ENCODE peak calls at places on chromosomes 12 and 14, in ten cellular contexts. One of them, this sample, is unnamed.

GRCh38 chr12:104282109-104282508 is 21.4 kb upstream of the EID3 start:
- DNase-seq in lower leg skin: no peak
- DNase-seq in MM.1S: no peak
- DNase-seq in coronary artery: no peak
- DNase-seq in cardiac fibroblast: peak
- DNase-seq in NB4: no peak
- DNase-seq in psoas muscle: no peak
- DNase-seq in AG04449: no peak
- DNase-seq in uterus: no peak
- DNase-seq in astrocyte of the spinal cord: peak
- DNase-seq in this sample: no peak

GRCh38 chr12:10213168-10214130 is 772 bp downstream of the GABARAPL1 start:
- DNase-seq in lower leg skin: peak
- DNase-seq in MM.1S: peak
- DNase-seq in coronary artery: peak
- DNase-seq in cardiac fibroblast: peak
- DNase-seq in NB4: peak
- DNase-seq in psoas muscle: peak
- DNase-seq in AG04449: peak
- DNase-seq in uterus: peak
- DNase-seq in astrocyte of the spinal cord: peak
- DNase-seq in this sample: peak

GRCh38 chr12:110314308-110314707 is 33.3 kb downstream of the ATP2A2 start:
- DNase-seq in lower leg skin: no peak
- DNase-seq in MM.1S: no peak
- DNase-seq in coronary artery: no peak
- DNase-seq in cardiac fibroblast: peak
- DNase-seq in NB4: peak
- DNase-seq in psoas muscle: no peak
- DNase-seq in AG04449: peak
- DNase-seq in uterus: no peak
- DNase-seq in astrocyte of the spinal cord: peak
- DNase-seq in this sample: no peak

GRCh38 chr12:120137833-120138232 is 21.3 kb upstream of the RAB35 start:
- DNase-seq in lower leg skin: no peak
- DNase-seq in MM.1S: no peak
- DNase-seq in coronary artery: no peak
- DNase-seq in cardiac fibroblast: no peak
- DNase-seq in NB4: no peak
- DNase-seq in psoas muscle: no peak
- DNase-seq in AG04449: no peak
- DNase-seq in uterus: no peak
- DNase-seq in astrocyte of the spinal cord: no peak
- DNase-seq in this sample: no peak

GRCh38 chr12:48815281-48816110 is 2.8 kb upstream of the CACNB3 start:
- DNase-seq in lower leg skin: peak
- DNase-seq in MM.1S: peak
- DNase-seq in coronary artery: peak
- DNase-seq in cardiac fibroblast: peak
- DNase-seq in NB4: peak
- DNase-seq in psoas muscle: peak
- DNase-seq in AG04449: no peak
- DNase-seq in uterus: peak
- DNase-seq in astrocyte of the spinal cord: peak
- DNase-seq in this sample: peak

GRCh38 chr12:93091851-93092558 is 162.9 kb upstream of the EEA1 start:
- DNase-seq in lower leg skin: no peak
- DNase-seq in MM.1S: no peak
- DNase-seq in coronary artery: no peak
- DNase-seq in cardiac fibroblast: no peak
- DNase-seq in NB4: peak
- DNase-seq in psoas muscle: no peak
- DNase-seq in AG04449: no peak
- DNase-seq in uterus: no peak
- DNase-seq in astrocyte of the spinal cord: no peak
- DNase-seq in this sample: no peak

GRCh38 chr12:28794796-28795195 is 354.3 kb upstream of the FAR2 start:
- DNase-seq in lower leg skin: no peak
- DNase-seq in MM.1S: no peak
- DNase-seq in coronary artery: no peak
- DNase-seq in cardiac fibroblast: no peak
- DNase-seq in NB4: no peak
- DNase-seq in psoas muscle: no peak
- DNase-seq in AG04449: no peak
- DNase-seq in uterus: no peak
- DNase-seq in astrocyte of the spinal cord: no peak
- DNase-seq in this sample: no peak

GRCh38 chr14:51603495-51603894 is 48.2 kb upstream of the FRMD6 start:
- DNase-seq in lower leg skin: no peak
- DNase-seq in MM.1S: no peak
- DNase-seq in coronary artery: no peak
- DNase-seq in cardiac fibroblast: peak
- DNase-seq in NB4: peak
- DNase-seq in psoas muscle: no peak
- DNase-seq in AG04449: no peak
- DNase-seq in uterus: no peak
- DNase-seq in astrocyte of the spinal cord: no peak
- DNase-seq in this sample: no peak

GRCh38 chr12:104384141-104384880 is 72.4 kb upstream of the CHST11 start:
- DNase-seq in lower leg skin: no peak
- DNase-seq in MM.1S: no peak
- DNase-seq in coronary artery: no peak
- DNase-seq in cardiac fibroblast: no peak
- DNase-seq in NB4: no peak
- DNase-seq in psoas muscle: no peak
- DNase-seq in AG04449: no peak
- DNase-seq in uterus: no peak
- DNase-seq in astrocyte of the spinal cord: no peak
- DNase-seq in this sample: no peak

GRCh38 chr12:57755454-57756372 is 810 bp downstream of the MARCHF9 start:
- DNase-seq in lower leg skin: no peak
- DNase-seq in MM.1S: peak
- DNase-seq in coronary artery: no peak
- DNase-seq in cardiac fibroblast: no peak
- DNase-seq in NB4: peak
- DNase-seq in psoas muscle: no peak
- DNase-seq in AG04449: no peak
- DNase-seq in uterus: no peak
- DNase-seq in astrocyte of the spinal cord: no peak
- DNase-seq in this sample: no peak

GRCh38 chr14:93036652-93037341 is 78.9 kb downstream of the ITPK1 start:
- DNase-seq in lower leg skin: no peak
- DNase-seq in MM.1S: no peak
- DNase-seq in coronary artery: no peak
- DNase-seq in cardiac fibroblast: peak
- DNase-seq in NB4: peak
- DNase-seq in psoas muscle: no peak
- DNase-seq in AG04449: no peak
- DNase-seq in uterus: no peak
- DNase-seq in astrocyte of the spinal cord: no peak
- DNase-seq in this sample: no peak

GRCh38 chr12:54415223-54415929 is 3.7 kb downstream of the ITGA5 start:
- DNase-seq in lower leg skin: no peak
- DNase-seq in MM.1S: no peak
- DNase-seq in coronary artery: no peak
- DNase-seq in cardiac fibroblast: no peak
- DNase-seq in NB4: peak
- DNase-seq in psoas muscle: no peak
- DNase-seq in AG04449: no peak
- DNase-seq in uterus: no peak
- DNase-seq in astrocyte of the spinal cord: no peak
- DNase-seq in this sample: peak

GRCh38 chr12:12327802-12328201 is 22.2 kb downstream of the MANSC1 start:
- DNase-seq in lower leg skin: no peak
- DNase-seq in MM.1S: peak
- DNase-seq in coronary artery: no peak
- DNase-seq in cardiac fibroblast: peak
- DNase-seq in NB4: peak
- DNase-seq in psoas muscle: no peak
- DNase-seq in AG04449: no peak
- DNase-seq in uterus: no peak
- DNase-seq in astrocyte of the spinal cord: peak
- DNase-seq in this sample: peak

GRCh38 chr12:2666846-2667245 is 127.9 kb upstream of the FKBP4 start:
- DNase-seq in lower leg skin: no peak
- DNase-seq in MM.1S: no peak
- DNase-seq in coronary artery: peak
- DNase-seq in cardiac fibroblast: no peak
- DNase-seq in NB4: no peak
- DNase-seq in psoas muscle: no peak
- DNase-seq in AG04449: no peak
- DNase-seq in uterus: peak
- DNase-seq in astrocyte of the spinal cord: no peak
- DNase-seq in this sample: no peak

GRCh38 chr12:60874091-60874490 is 1278.3 kb downstream of the SLC16A7 start:
- DNase-seq in lower leg skin: no peak
- DNase-seq in MM.1S: no peak
- DNase-seq in coronary artery: no peak
- DNase-seq in cardiac fibroblast: no peak
- DNase-seq in NB4: no peak
- DNase-seq in psoas muscle: no peak
- DNase-seq in AG04449: no peak
- DNase-seq in uterus: no peak
- DNase-seq in astrocyte of the spinal cord: no peak
- DNase-seq in this sample: no peak

GRCh38 chr14:61726772-61727658 is 31.7 kb downstream of the HIF1A start:
- DNase-seq in lower leg skin: no peak
- DNase-seq in MM.1S: no peak
- DNase-seq in coronary artery: no peak
- DNase-seq in cardiac fibroblast: no peak
- DNase-seq in NB4: no peak
- DNase-seq in psoas muscle: no peak
- DNase-seq in AG04449: no peak
- DNase-seq in uterus: no peak
- DNase-seq in astrocyte of the spinal cord: no peak
- DNase-seq in this sample: no peak
- H3K4me3 ChIP-seq in lower leg skin: no peak
- H3K4me3 ChIP-seq in MM.1S: no peak
- H3K4me3 ChIP-seq in coronary artery: no peak
- H3K4me3 ChIP-seq in cardiac fibroblast: no peak
- H3K4me3 ChIP-seq in NB4: no peak
- H3K4me3 ChIP-seq in psoas muscle: no peak
- H3K4me3 ChIP-seq in AG04449: no peak
- H3K4me3 ChIP-seq in uterus: no peak
- H3K4me3 ChIP-seq in astrocyte of the spinal cord: no peak
- H3K4me3 ChIP-seq in this sample: no peak

GRCh38 chr14:52875707-52876106 is 75.1 kb downstream of the FERMT2 start:
- DNase-seq in lower leg skin: no peak
- DNase-seq in MM.1S: no peak
- DNase-seq in coronary artery: no peak
- DNase-seq in cardiac fibroblast: peak
- DNase-seq in NB4: no peak
- DNase-seq in psoas muscle: no peak
- DNase-seq in AG04449: no peak
- DNase-seq in uterus: no peak
- DNase-seq in astrocyte of the spinal cord: no peak
- DNase-seq in this sample: no peak

GRCh38 chr14:52871606-52872005 is 79.2 kb downstream of the FERMT2 start:
- DNase-seq in lower leg skin: no peak
- DNase-seq in MM.1S: no peak
- DNase-seq in coronary artery: no peak
- DNase-seq in cardiac fibroblast: no peak
- DNase-seq in NB4: no peak
- DNase-seq in psoas muscle: no peak
- DNase-seq in AG04449: no peak
- DNase-seq in uterus: no peak
- DNase-seq in astrocyte of the spinal cord: no peak
- DNase-seq in this sample: no peak

GRCh38 chr14:52874389-52874788 is 76.5 kb downstream of the FERMT2 start:
- DNase-seq in lower leg skin: no peak
- DNase-seq in MM.1S: no peak
- DNase-seq in coronary artery: no peak
- DNase-seq in cardiac fibroblast: no peak
- DNase-seq in NB4: no peak
- DNase-seq in psoas muscle: no peak
- DNase-seq in AG04449: no peak
- DNase-seq in uterus: no peak
- DNase-seq in astrocyte of the spinal cord: no peak
- DNase-seq in this sample: no peak

GRCh38 chr14:52873096-52873495 is 77.8 kb downstream of the FERMT2 start:
- DNase-seq in lower leg skin: no peak
- DNase-seq in MM.1S: no peak
- DNase-seq in coronary artery: no peak
- DNase-seq in cardiac fibroblast: no peak
- DNase-seq in NB4: no peak
- DNase-seq in psoas muscle: no peak
- DNase-seq in AG04449: no peak
- DNase-seq in uterus: no peak
- DNase-seq in astrocyte of the spinal cord: no peak
- DNase-seq in this sample: no peak

GRCh38 chr14:52873694-52874093 is 77.2 kb downstream of the FERMT2 start:
- DNase-seq in lower leg skin: peak
- DNase-seq in MM.1S: no peak
- DNase-seq in coronary artery: no peak
- DNase-seq in cardiac fibroblast: peak
- DNase-seq in NB4: peak
- DNase-seq in psoas muscle: peak
- DNase-seq in AG04449: no peak
- DNase-seq in uterus: peak
- DNase-seq in astrocyte of the spinal cord: peak
- DNase-seq in this sample: no peak
- H3K4me3 ChIP-seq in lower leg skin: no peak
- H3K4me3 ChIP-seq in MM.1S: no peak
- H3K4me3 ChIP-seq in coronary artery: no peak
- H3K4me3 ChIP-seq in cardiac fibroblast: no peak
- H3K4me3 ChIP-seq in NB4: no peak
- H3K4me3 ChIP-seq in psoas muscle: no peak
- H3K4me3 ChIP-seq in AG04449: no peak
- H3K4me3 ChIP-seq in uterus: no peak
- H3K4me3 ChIP-seq in astrocyte of the spinal cord: no peak
- H3K4me3 ChIP-seq in this sample: no peak

GRCh38 chr12:8612629-8613028 is at the start of gene AICDA:
- DNase-seq in lower leg skin: no peak
- DNase-seq in MM.1S: no peak
- DNase-seq in coronary artery: no peak
- DNase-seq in cardiac fibroblast: no peak
- DNase-seq in NB4: no peak
- DNase-seq in psoas muscle: no peak
- DNase-seq in AG04449: no peak
- DNase-seq in uterus: no peak
- DNase-seq in astrocyte of the spinal cord: no peak
- DNase-seq in this sample: no peak
- H3K4me3 ChIP-seq in lower leg skin: no peak
- H3K4me3 ChIP-seq in MM.1S: no peak
- H3K4me3 ChIP-seq in coronary artery: no peak
- H3K4me3 ChIP-seq in cardiac fibroblast: no peak
- H3K4me3 ChIP-seq in NB4: no peak
- H3K4me3 ChIP-seq in psoas muscle: no peak
- H3K4me3 ChIP-seq in AG04449: no peak
- H3K4me3 ChIP-seq in uterus: no peak
- H3K4me3 ChIP-seq in astrocyte of the spinal cord: no peak
- H3K4me3 ChIP-seq in this sample: no peak

DNA sequence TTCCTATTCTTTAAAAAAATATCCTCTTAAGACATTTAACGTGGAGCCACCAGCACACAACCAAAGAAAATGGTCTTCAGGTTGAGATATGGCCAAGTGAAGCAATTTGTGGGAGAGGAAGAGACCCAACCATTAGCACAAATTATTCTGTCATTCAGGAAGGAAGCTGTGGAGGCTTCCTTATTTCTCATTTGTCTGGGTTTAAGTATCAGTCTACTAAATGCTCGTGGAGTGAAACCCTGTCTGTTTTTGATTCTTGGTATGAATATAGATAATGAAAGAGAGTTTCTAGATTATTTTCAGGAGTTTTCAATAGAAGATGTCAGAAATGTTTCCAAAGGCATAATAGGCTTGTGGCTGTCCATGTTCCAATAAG is 125.1 kb downstream of the GPR65 start:
- DNase-seq in lower leg skin: no peak
- DNase-seq in MM.1S: no peak
- DNase-seq in coronary artery: no peak
- DNase-seq in cardiac fibroblast: no peak
- DNase-seq in NB4: no peak
- DNase-seq in psoas muscle: no peak
- DNase-seq in AG04449: no peak
- DNase-seq in uterus: no peak
- DNase-seq in astrocyte of the spinal cord: no peak
- DNase-seq in this sample: no peak
- H3K4me3 ChIP-seq in lower leg skin: no peak
- H3K4me3 ChIP-seq in MM.1S: no peak
- H3K4me3 ChIP-seq in coronary artery: no peak
- H3K4me3 ChIP-seq in cardiac fibroblast: no peak
- H3K4me3 ChIP-seq in NB4: no peak
- H3K4me3 ChIP-seq in psoas muscle: no peak
- H3K4me3 ChIP-seq in AG04449: no peak
- H3K4me3 ChIP-seq in uterus: no peak
- H3K4me3 ChIP-seq in astrocyte of the spinal cord: no peak
- H3K4me3 ChIP-seq in this sample: no peak